ENCODE peak calls at places on chromosomes 7 and 10, in four cellular contexts. F is K562, A is HepG2, B is GM12878. H is an unnamed sample. For H3K4me1, the result is how much of the 10 kb centered on the place peaks cover.

GRCh38 chr7:56125831-56126230 is 9.6 kb upstream of the NUPR2 start:
- DNase-seq in F (no peak), A (no peak), B (no peak), H (no peak)

GRCh38 chr7:50956522-50957155 is 173.9 kb upstream of the GRB10 start:
- DNase-seq in F (no peak), A (no peak), B (no peak), H (no peak)

GRCh38 chr10:123158682-123159081 is 4.5 kb downstream of the BUB3 start:
- DNase-seq in F (no peak), A (no peak), B (no peak), H (no peak)

GRCh38 chr7:139730746-139731612 is 46.8 kb downstream of the HIPK2 start:
- DNase-seq in F (no peak), A (no peak), B (no peak), H (no peak)

GRCh38 chr7:1819258-1819841 is 149.3 kb downstream of the ELFN1 start:
- DNase-seq in F (no peak), A (no peak), B (no peak), H (no peak)

GRCh38 chr10:96673318-96674099 is 46.8 kb downstream of the PIK3AP1 start:
- DNase-seq in F (no peak), A (peak), B (peak), H (no peak)

GRCh38 chr7:129970816-129971215 is 18.1 kb upstream of the UBE2H start:
- DNase-seq in F (no peak), A (no peak), B (no peak), H (no peak)

GRCh38 chr10:23514321-23514720 is 75.4 kb downstream of the OTUD1 start:
- DNase-seq in F (no peak), A (no peak), B (no peak), H (no peak)

GRCh38 chr7:1675036-1675671 is 5.1 kb downstream of the ELFN1 start:
- DNase-seq in F (no peak), A (no peak), B (no peak), H (no peak)

GRCh38 chr7:148110097-148110868 is 480.3 kb upstream of the C7orf33 start:
- DNase-seq in F (no peak), A (peak), B (no peak), H (peak)

DNA sequence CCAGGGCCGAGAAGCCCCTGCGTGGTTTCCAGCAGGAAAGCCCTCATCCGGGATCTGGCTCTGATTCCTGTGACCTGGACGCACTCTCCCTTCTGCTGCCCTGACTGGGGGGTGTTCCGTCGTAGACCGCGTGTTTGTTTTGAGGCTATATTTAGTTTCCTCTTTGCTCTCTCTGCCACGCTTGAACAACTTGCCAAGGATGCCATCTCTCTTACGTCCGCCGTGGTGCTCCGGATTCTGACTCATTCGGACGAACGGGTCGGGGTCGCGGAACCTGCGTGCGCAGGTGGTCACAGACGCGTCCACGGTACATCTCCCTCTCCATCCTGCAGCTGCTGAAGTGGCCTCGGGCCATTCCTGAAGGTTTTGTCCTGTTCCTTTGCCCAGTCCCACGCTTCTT is 10.4 kb upstream of the SORCS3 start:
- DNase-seq in F (no peak), A (no peak), B (no peak), H (no peak)
- TF ChIP-seq MYC in F (no peak), A (no peak), B (no peak), H (no peak)

DNA sequence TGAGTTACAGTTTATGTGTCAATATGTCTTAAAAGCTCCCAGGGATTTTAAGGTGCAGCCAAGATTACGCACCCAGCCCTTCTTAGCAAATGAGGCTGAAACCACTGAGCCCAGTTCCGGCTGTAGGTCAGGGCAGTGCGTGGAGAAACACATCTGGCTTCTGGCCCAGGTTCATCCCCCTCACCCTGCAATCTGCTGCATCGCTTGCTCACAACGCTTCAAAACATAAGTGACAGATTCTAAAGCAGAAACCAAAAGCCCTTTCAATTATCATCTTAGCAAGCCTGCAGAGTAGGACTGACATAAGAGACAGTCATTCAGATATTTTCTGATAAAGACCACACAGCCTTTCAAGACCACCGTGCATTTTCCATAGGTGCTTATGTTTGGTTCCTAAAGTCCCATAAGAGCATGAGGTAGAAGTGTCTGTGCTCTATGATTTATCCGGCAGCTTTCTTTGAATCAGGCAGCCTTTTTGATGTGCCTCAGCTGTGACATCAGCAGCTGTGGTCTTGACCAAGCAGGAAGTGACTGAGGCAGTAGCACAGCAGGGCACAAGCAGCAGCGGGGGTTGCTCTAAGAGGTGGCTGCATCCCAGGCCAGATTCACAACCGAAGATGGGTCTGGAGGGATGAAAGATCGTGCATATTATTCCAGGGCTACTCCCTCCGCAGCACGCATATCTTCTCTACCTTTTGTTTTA is 72.1 kb upstream of the LYZL2 start:
- DNase-seq in F (no peak), A (no peak), B (peak), H (no peak)
- TF ChIP-seq JUNB in F (no peak), A (no peak), B (peak), H (no peak)

GRCh38 chr10:131749767-131750142 is 151.1 kb upstream of the PPP2R2D start:
- DNase-seq in F (no peak), A (no peak), B (no peak), H (no peak)
- H3K4me1 ChIP-seq in F (under half), A (under half), B (under half), H (under half)

GRCh38 chr10:72685264-72685921 is 6.5 kb upstream of the MCU start:
- DNase-seq in F (no peak), A (no peak), B (no peak), H (no peak)
- TF ChIP-seq MYC in F (no peak), A (no peak), B (no peak), H (no peak)

GRCh38 chr7:132564090-132564489 is 12.2 kb downstream of the PLXNA4 start:
- DNase-seq in F (no peak), A (no peak), B (no peak), H (no peak)
- TF ChIP-seq JUNB in F (no peak), A (no peak), B (no peak), H (no peak)

DNA sequence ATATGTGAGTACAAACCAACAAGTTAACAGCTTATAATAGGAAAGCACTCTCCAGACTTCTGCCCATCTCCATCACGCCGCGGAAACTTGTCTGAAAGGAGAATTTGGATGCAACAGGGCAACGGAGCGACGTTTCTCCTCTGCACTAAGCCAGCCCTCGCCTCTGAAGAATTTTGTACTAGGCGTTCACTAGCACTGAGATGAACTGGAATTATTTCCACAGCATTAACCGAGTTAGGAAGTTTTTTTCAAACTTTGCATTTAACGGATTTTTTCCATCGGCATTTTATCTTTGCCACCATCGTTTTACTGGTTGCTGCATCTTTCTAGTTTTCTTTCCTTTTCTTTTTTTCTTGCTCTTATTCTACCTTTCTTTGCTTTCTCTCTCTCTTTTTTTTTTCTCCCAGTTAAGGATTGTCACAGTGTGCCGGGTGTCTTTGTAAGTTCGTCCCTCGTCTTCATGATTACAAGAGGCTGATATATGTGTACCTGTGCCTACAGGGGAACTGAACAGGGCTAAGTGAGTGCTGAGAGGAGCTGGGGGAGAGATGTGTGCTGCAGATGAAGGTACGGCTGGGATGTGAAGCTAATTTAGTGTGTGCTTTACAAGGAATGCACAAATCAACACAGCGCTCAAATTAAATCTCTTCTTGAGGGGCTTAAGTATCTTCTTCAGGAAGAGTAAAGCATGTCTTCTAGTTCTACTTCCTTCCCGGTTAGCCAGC is 295.8 kb upstream of the NFE2L3 start:
- DNase-seq in F (no peak), A (no peak), B (no peak), H (no peak)
- H3K4me1 ChIP-seq in F (under half), A (under half), B (under half), H (under half)

GRCh38 chr7:106012935-106013439 is 49.9 kb downstream of the CDHR3 start:
- DNase-seq in F (no peak), A (no peak), B (no peak), H (no peak)
- TF ChIP-seq MYC in F (no peak), A (no peak), B (no peak), H (no peak)

GRCh38 chr7:36040679-36041078 is 112.4 kb upstream of the EEPD1 start:
- DNase-seq in F (no peak), A (no peak), B (no peak), H (no peak)
- TF ChIP-seq JUNB in F (no peak), A (no peak), B (no peak), H (no peak)

H was measured in A549.